ENCODE peak calls at places on chromosomes 5 and 9, in seven cellular contexts. One of them, this sample, is unnamed.

GRCh38 chr5:66981266-66981665 is 215.3 kb downstream of the CD180 start:
- DNase-seq in B cell: no peak
- DNase-seq in cardiac muscle cell: no peak
- DNase-seq in prostate gland: no peak
- DNase-seq in psoas muscle: no peak
- DNase-seq in heart right ventricle: no peak
- DNase-seq in neural crest cell: no peak
- DNase-seq in this sample: no peak

GRCh38 chr5:56054651-56055050 is 59.9 kb upstream of the IL6ST start:
- DNase-seq in cardiac muscle cell: peak; percentile 85
- DNase-seq in heart right ventricle: no peak
- DNase-seq in neural crest cell: no peak
- DNase-seq in psoas muscle: no peak
- DNase-seq in B cell: no peak
- DNase-seq in prostate gland: no peak
- DNase-seq in this sample: no peak

GRCh38 chr9:73683862-73684591 is 532.4 kb downstream of the ANXA1 start:
- DNase-seq in cardiac muscle cell: peak; percentile 69
- DNase-seq in neural crest cell: no peak
- DNase-seq in B cell: no peak
- DNase-seq in prostate gland: peak; percentile 7
- DNase-seq in psoas muscle: no peak
- DNase-seq in heart right ventricle: no peak
- DNase-seq in this sample: no peak

GRCh38 chr9:18012170-18012569 is 433.3 kb downstream of the SH3GL2 start:
- DNase-seq in heart right ventricle: no peak
- DNase-seq in psoas muscle: no peak
- DNase-seq in neural crest cell: no peak
- DNase-seq in prostate gland: no peak
- DNase-seq in B cell: no peak
- DNase-seq in cardiac muscle cell: no peak
- DNase-seq in this sample: no peak

GRCh38 chr5:79408028-79408427 is 105.9 kb downstream of the HOMER1 start:
- DNase-seq in neural crest cell: no peak
- DNase-seq in heart right ventricle: no peak
- DNase-seq in cardiac muscle cell: no peak
- DNase-seq in psoas muscle: no peak
- DNase-seq in prostate gland: no peak
- DNase-seq in B cell: no peak
- DNase-seq in this sample: no peak

GRCh38 chr5:134555889-134556311 is 30.4 kb downstream of the JADE2 start:
- DNase-seq in neural crest cell: peak; percentile 40
- DNase-seq in prostate gland: no peak
- DNase-seq in B cell: peak; percentile 80
- DNase-seq in heart right ventricle: no peak
- DNase-seq in cardiac muscle cell: peak; percentile 56
- DNase-seq in psoas muscle: peak; percentile 72
- DNase-seq in this sample: no peak

GRCh38 chr9:3342159-3342777 is 183.5 kb downstream of the RFX3 start:
- DNase-seq in B cell: no peak
- DNase-seq in cardiac muscle cell: peak; percentile 83
- DNase-seq in heart right ventricle: no peak
- DNase-seq in neural crest cell: no peak
- DNase-seq in psoas muscle: no peak
- DNase-seq in prostate gland: no peak
- DNase-seq in this sample: no peak

GRCh38 chr5:75322066-75322465 is 15.0 kb upstream of the HMGCR start:
- DNase-seq in neural crest cell: no peak
- DNase-seq in B cell: no peak
- DNase-seq in heart right ventricle: no peak
- DNase-seq in cardiac muscle cell: no peak
- DNase-seq in prostate gland: no peak
- DNase-seq in psoas muscle: no peak
- DNase-seq in this sample: no peak

GRCh38 chr9:129697111-129697955 is 31.9 kb downstream of the PRRX2 start:
- DNase-seq in prostate gland: no peak
- DNase-seq in psoas muscle: peak; percentile 80
- DNase-seq in neural crest cell: peak; percentile 14
- DNase-seq in heart right ventricle: peak; percentile 35
- DNase-seq in cardiac muscle cell: peak; percentile 68
- DNase-seq in B cell: no peak
- DNase-seq in this sample: no peak

GRCh38 chr5:162591724-162592123 is 524.2 kb downstream of the GABRG2 start:
- DNase-seq in cardiac muscle cell: no peak
- DNase-seq in heart right ventricle: no peak
- DNase-seq in B cell: no peak
- DNase-seq in prostate gland: no peak
- DNase-seq in psoas muscle: no peak
- DNase-seq in neural crest cell: no peak
- DNase-seq in this sample: no peak

GRCh38 chr5:38672059-38672791 is 115.8 kb upstream of the LIFR start:
- DNase-seq in heart right ventricle: no peak
- DNase-seq in neural crest cell: no peak
- DNase-seq in cardiac muscle cell: peak; percentile 94
- DNase-seq in prostate gland: no peak
- DNase-seq in psoas muscle: no peak
- DNase-seq in B cell: no peak
- DNase-seq in this sample: no peak

GRCh38 chr5:86977185-86977584 is 290.5 kb upstream of the RASA1 start:
- DNase-seq in neural crest cell: no peak
- DNase-seq in cardiac muscle cell: peak; percentile 69
- DNase-seq in prostate gland: no peak
- DNase-seq in heart right ventricle: no peak
- DNase-seq in B cell: no peak
- DNase-seq in psoas muscle: no peak
- DNase-seq in this sample: no peak

GRCh38 chr5:136094189-136094912 is 38.3 kb upstream of the SMAD5 start:
- DNase-seq in B cell: no peak
- DNase-seq in cardiac muscle cell: no peak
- DNase-seq in psoas muscle: no peak
- DNase-seq in heart right ventricle: no peak
- DNase-seq in prostate gland: no peak
- DNase-seq in neural crest cell: no peak
- DNase-seq in this sample: no peak

GRCh38 chr5:124061663-124062062 is 549.7 kb downstream of the CSNK1G3 start:
- DNase-seq in psoas muscle: no peak
- DNase-seq in neural crest cell: no peak
- DNase-seq in cardiac muscle cell: peak; percentile 84
- DNase-seq in B cell: no peak
- DNase-seq in heart right ventricle: no peak
- DNase-seq in prostate gland: peak; percentile 63
- DNase-seq in this sample: no peak

GRCh38 chr9:111179577-111179976 is 141.3 kb upstream of the LPAR1 start:
- DNase-seq in B cell: no peak
- DNase-seq in psoas muscle: no peak
- DNase-seq in neural crest cell: no peak
- DNase-seq in cardiac muscle cell: no peak
- DNase-seq in heart right ventricle: peak; percentile 9
- DNase-seq in prostate gland: no peak
- DNase-seq in this sample: no peak

GRCh38 chr5:142960309-142960696 is 190.1 kb downstream of the ARHGAP26 start:
- DNase-seq in psoas muscle: no peak
- DNase-seq in neural crest cell: no peak
- DNase-seq in heart right ventricle: no peak
- DNase-seq in prostate gland: no peak
- DNase-seq in B cell: no peak
- DNase-seq in cardiac muscle cell: peak; percentile 61
- DNase-seq in this sample: no peak

GRCh38 chr5:180779985-180780610 is 22.5 kb downstream of the MGAT1 start:
- DNase-seq in prostate gland: no peak
- DNase-seq in B cell: no peak
- DNase-seq in neural crest cell: no peak
- DNase-seq in heart right ventricle: no peak
- DNase-seq in psoas muscle: no peak
- DNase-seq in cardiac muscle cell: no peak
- DNase-seq in this sample: no peak

GRCh38 chr5:107542831-107543231 is 127.9 kb downstream of the EFNA5 start:
- DNase-seq in B cell: no peak
- DNase-seq in prostate gland: peak; percentile 82
- DNase-seq in psoas muscle: peak; percentile 84
- DNase-seq in heart right ventricle: peak; percentile 61
- DNase-seq in neural crest cell: no peak
- DNase-seq in cardiac muscle cell: peak; percentile 91
- DNase-seq in this sample: no peak

GRCh38 chr5:158812381-158812780 is 287.3 kb downstream of the EBF1 start:
- DNase-seq in psoas muscle: peak; percentile 22
- DNase-seq in neural crest cell: no peak
- DNase-seq in B cell: peak; percentile 86
- DNase-seq in heart right ventricle: no peak
- DNase-seq in cardiac muscle cell: peak; percentile 9
- DNase-seq in prostate gland: no peak
- DNase-seq in this sample: no peak

GRCh38 chr5:82991678-82992323 is 85.4 kb downstream of the TMEM167A start:
- DNase-seq in B cell: no peak
- DNase-seq in psoas muscle: no peak
- DNase-seq in prostate gland: no peak
- DNase-seq in heart right ventricle: no peak
- DNase-seq in neural crest cell: no peak
- DNase-seq in cardiac muscle cell: no peak
- DNase-seq in this sample: no peak

GRCh38 chr9:22116751-22117150 is 107.6 kb upstream of the CDKN2B start:
- DNase-seq in psoas muscle: no peak
- DNase-seq in prostate gland: no peak
- DNase-seq in neural crest cell: no peak
- DNase-seq in heart right ventricle: no peak
- DNase-seq in cardiac muscle cell: no peak
- DNase-seq in B cell: no peak
- DNase-seq in this sample: no peak

GRCh38 chr5:164433471-164433870 is 928.1 kb downstream of the MAT2B start:
- DNase-seq in neural crest cell: no peak
- DNase-seq in B cell: no peak
- DNase-seq in cardiac muscle cell: peak; percentile 7
- DNase-seq in heart right ventricle: no peak
- DNase-seq in prostate gland: no peak
- DNase-seq in psoas muscle: no peak
- DNase-seq in this sample: no peak

GRCh38 chr9:25703826-25704357 is 25.6 kb upstream of the TUSC1 start:
- DNase-seq in neural crest cell: no peak
- DNase-seq in B cell: no peak
- DNase-seq in heart right ventricle: no peak
- DNase-seq in prostate gland: no peak
- DNase-seq in psoas muscle: no peak
- DNase-seq in cardiac muscle cell: peak; percentile 67
- DNase-seq in this sample: no peak

GRCh38 chr5:174309131-174309845 is 263.8 kb downstream of the NSG2 start:
- DNase-seq in psoas muscle: no peak
- DNase-seq in neural crest cell: no peak
- DNase-seq in B cell: no peak
- DNase-seq in prostate gland: no peak
- DNase-seq in heart right ventricle: no peak
- DNase-seq in cardiac muscle cell: no peak
- DNase-seq in this sample: peak; percentile 66

GRCh38 chr5:141945511-141946024 is 12.4 kb downstream of the PCDH12 start:
- DNase-seq in heart right ventricle: peak; percentile 42
- DNase-seq in B cell: no peak
- DNase-seq in prostate gland: no peak
- DNase-seq in neural crest cell: no peak
- DNase-seq in cardiac muscle cell: peak; percentile 17
- DNase-seq in psoas muscle: peak; percentile 37
- DNase-seq in this sample: no peak
- TF ChIP-seq CTCF in heart right ventricle: no peak
- TF ChIP-seq CTCF in B cell: no peak
- TF ChIP-seq CTCF in prostate gland: no peak
- TF ChIP-seq CTCF in neural crest cell: no peak
- TF ChIP-seq CTCF in cardiac muscle cell: no peak
- TF ChIP-seq CTCF in psoas muscle: no peak
- TF ChIP-seq CTCF in this sample: no peak

GRCh38 chr5:150778517-150779396 is at the start of gene SMIM3:
- DNase-seq in cardiac muscle cell: peak; percentile 84
- DNase-seq in psoas muscle: peak; percentile 85
- DNase-seq in prostate gland: peak; percentile 73
- DNase-seq in heart right ventricle: peak; percentile 90
- DNase-seq in B cell: peak; percentile 44
- DNase-seq in neural crest cell: peak; percentile 59
- DNase-seq in this sample: peak; percentile 81
- TF ChIP-seq CTCF in cardiac muscle cell: peak; percentile 55
- TF ChIP-seq CTCF in psoas muscle: peak; percentile 4
- TF ChIP-seq CTCF in prostate gland: peak; percentile 52
- TF ChIP-seq CTCF in heart right ventricle: peak; percentile 34
- TF ChIP-seq CTCF in B cell: no peak
- TF ChIP-seq CTCF in neural crest cell: peak; percentile 56
- TF ChIP-seq CTCF in this sample: peak; percentile 49

DNA sequence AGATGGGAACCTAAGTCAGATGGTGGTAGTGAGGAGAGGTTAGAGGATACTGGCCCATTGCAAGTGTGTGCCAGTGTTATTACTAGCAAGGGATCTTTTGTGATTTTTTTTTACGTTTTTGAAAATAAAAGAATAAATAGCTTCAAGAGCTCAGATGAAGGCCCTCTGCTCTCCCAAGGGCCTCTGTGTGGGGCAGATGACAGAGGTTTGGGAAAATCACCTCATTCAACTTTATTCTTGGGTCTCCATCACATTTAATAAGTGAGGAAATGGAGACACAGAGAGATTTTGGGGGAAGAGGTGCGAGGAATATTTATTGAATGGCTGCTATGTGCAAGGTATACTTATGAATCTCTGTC is 10.1 kb upstream of the TRAF1 start:
- DNase-seq in heart right ventricle: no peak
- DNase-seq in prostate gland: no peak
- DNase-seq in psoas muscle: no peak
- DNase-seq in neural crest cell: no peak
- DNase-seq in B cell: no peak
- DNase-seq in cardiac muscle cell: no peak
- DNase-seq in this sample: no peak
- TF ChIP-seq CTCF in heart right ventricle: no peak
- TF ChIP-seq CTCF in prostate gland: no peak
- TF ChIP-seq CTCF in psoas muscle: no peak
- TF ChIP-seq CTCF in neural crest cell: no peak
- TF ChIP-seq CTCF in B cell: peak; percentile 46
- TF ChIP-seq CTCF in cardiac muscle cell: no peak
- TF ChIP-seq CTCF in this sample: peak; percentile 45

DNA sequence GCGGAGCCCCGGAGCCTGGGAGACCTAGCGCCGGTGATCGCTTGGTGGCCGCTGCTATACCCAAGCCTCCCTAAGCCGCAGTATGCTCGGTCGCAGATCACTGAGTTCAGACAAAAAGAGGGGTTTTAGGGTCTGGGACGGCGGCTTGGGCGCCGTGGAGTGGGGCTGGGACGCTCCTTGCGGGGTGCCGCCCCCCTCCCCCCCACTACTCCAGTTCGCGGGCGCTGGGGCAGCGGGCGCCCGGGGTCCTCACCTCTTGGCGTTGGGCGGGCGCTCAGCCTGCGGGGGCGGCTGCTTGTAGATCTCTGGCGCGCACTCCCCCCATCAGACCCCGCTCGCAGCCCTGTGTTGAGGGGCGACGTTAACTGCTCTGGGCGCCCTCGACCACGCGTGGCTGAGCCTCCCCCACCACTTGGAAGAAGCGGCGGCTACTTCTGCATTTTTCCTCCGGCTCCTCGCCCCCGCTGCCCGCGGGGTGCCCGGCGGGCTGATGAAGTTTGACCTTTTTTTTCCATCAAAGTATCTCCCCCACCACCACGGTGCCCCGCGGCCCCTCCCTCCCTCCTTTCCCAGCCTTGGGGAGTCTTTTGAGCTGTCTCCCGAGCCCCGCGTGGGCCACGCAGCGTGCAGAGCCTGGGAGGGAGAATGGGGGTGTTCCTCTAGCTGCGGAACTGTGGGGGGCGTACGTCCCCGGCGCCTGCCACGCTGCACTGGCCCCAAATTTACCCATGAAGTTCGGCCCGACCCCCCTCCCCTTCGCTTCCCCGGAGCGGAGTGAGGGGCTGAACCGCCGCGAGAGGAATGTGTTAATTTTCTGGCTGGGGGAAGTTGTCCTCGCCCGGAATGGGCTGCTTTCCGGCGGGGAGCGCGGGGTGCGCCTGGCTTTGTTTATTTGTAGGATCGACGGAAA is 1.2 kb downstream of the CXXC5 start:
- DNase-seq in neural crest cell: peak; percentile 38
- DNase-seq in B cell: peak; percentile 72
- DNase-seq in cardiac muscle cell: no peak
- DNase-seq in prostate gland: no peak
- DNase-seq in heart right ventricle: no peak
- DNase-seq in psoas muscle: no peak
- DNase-seq in this sample: no peak
- TF ChIP-seq CTCF in neural crest cell: no peak
- TF ChIP-seq CTCF in B cell: no peak
- TF ChIP-seq CTCF in cardiac muscle cell: no peak
- TF ChIP-seq CTCF in prostate gland: no peak
- TF ChIP-seq CTCF in heart right ventricle: no peak
- TF ChIP-seq CTCF in psoas muscle: no peak
- TF ChIP-seq CTCF in this sample: no peak